ENCODE peak calls at places on chromosomes 5 and 9, in eight cellular contexts. D, Y, E, F, T, P, R and J are unnamed samples.
A peak's percentile ranks its signal among the peaks of the same experiment; 100 is the strongest.

GRCh38 chr5:138559937-138560336 is 15.3 kb downstream of the HSPA9 start:
- DNase-seq in D (no peak), Y (no peak), E (no peak), F (no peak), T (no peak), P (no peak), R (no peak), J (no peak)

GRCh38 chr5:140322751-140323731 is 20.1 kb upstream of the PFDN1 start:
- DNase-seq in D (peak; percentile 38), Y (peak; percentile 94), E (peak; percentile 71), F (peak; percentile 9), T (peak; percentile 94), P (no peak), R (no peak), J (peak; percentile 93)

GRCh38 chr9:36791204-36791948 is 218.7 kb downstream of the MELK start:
- DNase-seq in D (no peak), Y (no peak), E (no peak), F (no peak), T (no peak), P (no peak), R (no peak), J (no peak)

GRCh38 chr5:54667136-54667535 is 149.6 kb downstream of the SNX18 start:
- DNase-seq in D (no peak), Y (no peak), E (no peak), F (no peak), T (no peak), P (no peak), R (no peak), J (no peak)

GRCh38 chr9:120926397-120926928 is at the start of gene TRAF1:
- DNase-seq in D (no peak), Y (no peak), E (no peak), F (no peak), T (no peak), P (no peak), R (no peak), J (no peak)

GRCh38 chr5:120055858-120056257 is 408.2 kb upstream of the PRR16 start:
- DNase-seq in D (no peak), Y (peak; percentile 79), E (no peak), F (no peak), T (peak; percentile 68), P (no peak), R (no peak), J (peak; percentile 80)

GRCh38 chr5:177372910-177373309 is 11.3 kb upstream of the SLC34A1 start:
- DNase-seq in D (no peak), Y (no peak), E (no peak), F (no peak), T (no peak), P (no peak), R (no peak), J (no peak)

GRCh38 chr9:93655621-93656425 is 79.4 kb downstream of the PHF2 start:
- DNase-seq in D (peak; percentile 6), Y (no peak), E (peak; percentile 27), F (no peak), T (no peak), P (no peak), R (peak; percentile 34), J (no peak)

GRCh38 chr9:22147818-22148573 is 138.9 kb upstream of the CDKN2B start:
- DNase-seq in D (no peak), Y (peak; percentile 99), E (no peak), F (no peak), T (peak; percentile 96), P (no peak), R (no peak), J (peak; percentile 93)

GRCh38 chr9:80204054-80204453 is 632.3 kb downstream of the TLE4 start:
- DNase-seq in D (no peak), Y (peak; percentile 11), E (no peak), F (no peak), T (no peak), P (no peak), R (no peak), J (peak; percentile 43)

GRCh38 chr9:26856413-26857032 is 36.1 kb downstream of the CAAP1 start:
- DNase-seq in D (no peak), Y (peak; percentile 84), E (no peak), F (peak; percentile 89), T (peak; percentile 54), P (peak; percentile 30), R (no peak), J (peak; percentile 59)

GRCh38 chr5:17118631-17119030 is 98.8 kb upstream of the BASP1 start:
- DNase-seq in D (no peak), Y (peak; percentile 96), E (no peak), F (no peak), T (peak; percentile 94), P (peak; percentile 91), R (no peak), J (peak; percentile 89)

GRCh38 chr5:31270396-31270795 is 76.9 kb downstream of the CDH6 start:
- DNase-seq in D (no peak), Y (peak; percentile 8), E (no peak), F (peak; percentile 74), T (peak; percentile 13), P (no peak), R (no peak), J (peak; percentile 45)

GRCh38 chr9:137459601-137460362 is 648 bp upstream of the NSMF start:
- DNase-seq in D (no peak), Y (no peak), E (peak; percentile 48), F (no peak), T (no peak), P (no peak), R (no peak), J (no peak)

GRCh38 chr5:179266291-179267070 is 78.8 kb downstream of the ADAMTS2 start:
- DNase-seq in D (no peak), Y (peak; percentile 52), E (peak; percentile 34), F (no peak), T (no peak), P (no peak), R (peak; percentile 21), J (no peak)

GRCh38 chr9:97556721-97557605 is 55.5 kb downstream of the TMOD1 start:
- DNase-seq in D (peak; percentile 54), Y (no peak), E (no peak), F (no peak), T (no peak), P (no peak), R (no peak), J (no peak)

GRCh38 chr9:16247188-16247875 is 623.1 kb downstream of the BNC2 start:
- DNase-seq in D (no peak), Y (peak; percentile 89), E (no peak), F (no peak), T (peak; percentile 43), P (no peak), R (no peak), J (peak; percentile 58)

GRCh38 chr5:44619875-44620610 is 188.7 kb upstream of the MRPS30 start:
- DNase-seq in D (no peak), Y (peak; percentile 62), E (no peak), F (no peak), T (no peak), P (no peak), R (no peak), J (no peak)
- H3K4me3 ChIP-seq in D (no peak overlapping the region), Y (no peak overlapping the region), E (no peak overlapping the region), F (no peak overlapping the region), T (no peak overlapping the region), P (no peak overlapping the region), R (no peak overlapping the region), J (no peak overlapping the region)

GRCh38 chr5:174575043-174575442 is 149.3 kb upstream of the MSX2 start:
- DNase-seq in D (no peak), Y (no peak), E (no peak), F (no peak), T (no peak), P (no peak), R (no peak), J (no peak)

GRCh38 chr5:174572591-174572990 is 151.8 kb upstream of the MSX2 start:
- DNase-seq in D (no peak), Y (peak; percentile 8), E (no peak), F (no peak), T (no peak), P (no peak), R (no peak), J (no peak)

GRCh38 chr5:174570662-174571061 is 153.7 kb upstream of the MSX2 start:
- DNase-seq in D (no peak), Y (no peak), E (no peak), F (no peak), T (peak; percentile 19), P (no peak), R (no peak), J (no peak)

GRCh38 chr5:174573210-174574014 is 151.0 kb upstream of the MSX2 start:
- DNase-seq in D (no peak), Y (no peak), E (no peak), F (no peak), T (no peak), P (no peak), R (no peak), J (no peak)

GRCh38 chr5:174571662-174572397 is 152.6 kb upstream of the MSX2 start:
- DNase-seq in D (peak; percentile 15), Y (peak; percentile 88), E (peak; percentile 48), F (peak; percentile 52), T (peak; percentile 95), P (peak; percentile 76), R (peak; percentile 57), J (peak; percentile 58)
- TF ChIP-seq CTCF in D (peak; percentile 38), Y (peak; percentile 29), E (peak; percentile 37), F (peak; percentile 23), T (peak; percentile 47), P (peak; percentile 39), R (peak; percentile 12), J (no peak)

GRCh38 chr9:5509573-5509972 is 758 bp upstream of the PDCD1LG2 start:
- DNase-seq in D (no peak), Y (peak; percentile 95), E (no peak), F (no peak), T (peak; percentile 93), P (peak; percentile 25), R (no peak), J (peak; percentile 99)

GRCh38 chr9:5511476-5511875 is 1.1 kb downstream of the PDCD1LG2 start:
- DNase-seq in D (no peak), Y (peak; percentile 22), E (no peak), F (no peak), T (no peak), P (no peak), R (no peak), J (peak; percentile 17)

GRCh38 chr9:5511935-5512580 is 1.7 kb downstream of the PDCD1LG2 start:
- DNase-seq in D (no peak), Y (peak; percentile 12), E (no peak), F (no peak), T (no peak), P (no peak), R (no peak), J (no peak)

GRCh38 chr9:5510360-5510931 is at the start of gene PDCD1LG2:
- DNase-seq in D (no peak), Y (peak; percentile 87), E (no peak), F (no peak), T (peak; percentile 81), P (no peak), R (no peak), J (peak; percentile 88)

GRCh38 chr9:5510991-5511390 is 660 bp downstream of the PDCD1LG2 start:
- DNase-seq in D (no peak), Y (peak; percentile 66), E (no peak), F (no peak), T (no peak), P (no peak), R (no peak), J (no peak)
- H3K4me3 ChIP-seq in D (peak overlapping the region; percentile 50), Y (peak overlapping the region; percentile 57), E (peak overlapping the region; percentile 5), F (no peak overlapping the region), T (peak overlapping the region; percentile 25), P (peak overlapping the region; percentile 4), R (no peak overlapping the region), J (peak overlapping the region; percentile 59)

DNA sequence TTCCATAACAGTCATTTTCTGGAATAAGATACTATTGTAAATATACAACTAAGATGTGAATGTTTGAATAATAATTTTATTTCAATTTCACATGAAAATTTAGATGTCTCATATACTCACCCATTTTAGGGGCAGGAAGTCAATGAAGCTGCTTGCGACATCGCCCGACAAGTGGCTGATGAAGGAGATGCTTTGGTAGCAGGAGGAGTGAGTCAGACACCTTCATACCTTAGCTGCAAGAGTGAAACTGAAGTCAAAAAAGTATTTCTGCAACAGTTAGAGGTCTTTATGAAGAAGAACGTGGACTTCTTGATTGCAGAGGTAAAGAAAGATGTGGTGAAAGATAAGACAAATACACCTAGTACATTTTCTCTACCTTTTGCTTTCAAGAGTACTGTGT is 8.6 kb downstream of the BHMT start:
- DNase-seq in D (no peak), Y (no peak), E (no peak), F (no peak), T (no peak), P (no peak), R (no peak), J (no peak)
- TF ChIP-seq CTCF in D (no peak), Y (no peak), E (no peak), F (no peak), T (no peak), P (no peak), R (no peak), J (no peak)